ENCODE peak calls at places on chromosomes 1 and 21, in five cellular contexts. H is ovary, G is A549, P is spleen, Z is adrenal gland. F is an unnamed sample.

GRCh38 chr1:67893126-67893495 is 59.8 kb upstream of the GNG12 start:
- DNase-seq in H (no peak), G (no peak), P (no peak), Z (no peak), F (no peak)

GRCh38 chr1:145891143-145891542 is 5.5 kb upstream of the ANKRD35 start:
- DNase-seq in H (no peak), G (no peak), P (no peak), Z (no peak), F (no peak)

GRCh38 chr1:11925938-11926292 is 312 bp downstream of the KIAA2013 start:
- DNase-seq in H (peak), G (no peak), P (peak), Z (peak), F (no peak)

GRCh38 chr21:32520885-32521735 is 64.2 kb downstream of the TCP10L start:
- DNase-seq in H (peak), G (no peak), P (peak), Z (peak), F (peak)

GRCh38 chr1:156489166-156489934 is 11.2 kb downstream of the MEF2D start:
- DNase-seq in H (peak), G (no peak), P (no peak), Z (no peak), F (no peak)

GRCh38 chr21:21301013-21301412 is 302.8 kb downstream of the NCAM2 start:
- DNase-seq in H (no peak), G (no peak), P (no peak), Z (no peak), F (no peak)

GRCh38 chr1:178931843-178932551 is 61.1 kb upstream of the ANGPTL1 start:
- DNase-seq in H (peak), G (no peak), P (peak), Z (no peak), F (no peak)

GRCh38 chr1:2529776-2530500 is at the start of gene HES5:
- DNase-seq in H (no peak), G (no peak), P (no peak), Z (no peak), F (no peak)

GRCh38 chr1:231626951-231627614 is 493 bp downstream of the DISC1 start:
- DNase-seq in H (no peak), G (peak), P (peak), Z (peak), F (no peak)

GRCh38 chr1:33152685-33153432 is 29.0 kb downstream of the TRIM62 start:
- DNase-seq in H (peak), G (no peak), P (no peak), Z (no peak), F (no peak)

GRCh38 chr21:39422468-39423241 is 22.9 kb downstream of the LCA5L start:
- DNase-seq in H (no peak), G (no peak), P (no peak), Z (no peak), F (no peak)

GRCh38 chr21:28228624-28228995 is 764.1 kb downstream of the LTN1 start:
- DNase-seq in H (no peak), G (no peak), P (no peak), Z (no peak), F (no peak)

GRCh38 chr21:44711327-44712202 is at the start of gene TSPEAR:
- DNase-seq in H (peak), G (no peak), P (peak), Z (peak), F (no peak)

GRCh38 chr1:198788561-198789064 is 149.8 kb downstream of the PTPRC start:
- DNase-seq in H (no peak), G (no peak), P (no peak), Z (no peak), F (no peak)

GRCh38 chr1:212699104-212699838 is 369 bp downstream of the BATF3 start:
- DNase-seq in H (peak), G (peak), P (peak), Z (peak), F (peak)

GRCh38 chr1:151062738-151063371 is 2.7 kb downstream of the MLLT11 start:
- DNase-seq in H (no peak), G (peak), P (no peak), Z (no peak), F (peak)

GRCh38 chr21:35231115-35231514 is 182.0 kb upstream of the RUNX1 start:
- DNase-seq in H (no peak), G (no peak), P (no peak), Z (no peak), F (no peak)

GRCh38 chr1:3471356-3472087 is 17.1 kb downstream of the ARHGEF16 start:
- DNase-seq in H (no peak), G (peak), P (peak), Z (no peak), F (no peak)

GRCh38 chr1:53560572-53561487 is 101.6 kb downstream of the DMRTB1 start:
- DNase-seq in H (no peak), G (no peak), P (peak), Z (no peak), F (no peak)

GRCh38 chr1:14921057-14921456 is 232.5 kb upstream of the TMEM51 start:
- DNase-seq in H (no peak), G (no peak), P (no peak), Z (no peak), F (no peak)

GRCh38 chr1:215526147-215526845 is 40.8 kb upstream of the KCTD3 start:
- DNase-seq in H (no peak), G (no peak), P (no peak), Z (no peak), F (no peak)

GRCh38 chr1:193285626-193286025 is 99.2 kb upstream of the B3GALT2 start:
- DNase-seq in H (no peak), G (no peak), P (no peak), Z (no peak), F (no peak)

GRCh38 chr1:111193712-111194480 is 6.5 kb downstream of the DENND2D start:
- DNase-seq in H (no peak), G (no peak), P (no peak), Z (no peak), F (no peak)

GRCh38 chr21:36929622-36930021 is 36.8 kb downstream of the HLCS start:
- DNase-seq in H (no peak), G (no peak), P (no peak), Z (no peak), F (no peak)

GRCh38 chr1:12302798-12303447 is 73.1 kb downstream of the VPS13D start:
- DNase-seq in H (no peak), G (no peak), P (no peak), Z (no peak), F (no peak)

GRCh38 chr1:64744492-64745180 is at the start of gene RAVER2:
- DNase-seq in H (peak), G (peak), P (peak), Z (peak), F (peak)
- TF ChIP-seq POLR2A in H (no peak), G (no peak), P (no peak), Z (peak), F (no peak)

GRCh38 chr1:107640207-107640606 is 324.8 kb downstream of the VAV3 start:
- DNase-seq in H (no peak), G (no peak), P (no peak), Z (no peak), F (no peak)
- TF ChIP-seq POLR2A in H (no peak), G (no peak), P (no peak), Z (no peak), F (no peak)

GRCh38 chr1:44784094-44785026 is 3.6 kb downstream of the BEST4 start:
- DNase-seq in H (peak), G (no peak), P (peak), Z (no peak), F (no peak)
- TF ChIP-seq POLR2A in H (no peak), G (no peak), P (no peak), Z (no peak), F (no peak)

GRCh38 chr1:17559618-17560419 is 20.3 kb downstream of the ARHGEF10L start:
- DNase-seq in H (no peak), G (no peak), P (no peak), Z (no peak), F (no peak)
- TF ChIP-seq POLR2A in H (no peak), G (no peak), P (no peak), Z (no peak), F (no peak)

DNA sequence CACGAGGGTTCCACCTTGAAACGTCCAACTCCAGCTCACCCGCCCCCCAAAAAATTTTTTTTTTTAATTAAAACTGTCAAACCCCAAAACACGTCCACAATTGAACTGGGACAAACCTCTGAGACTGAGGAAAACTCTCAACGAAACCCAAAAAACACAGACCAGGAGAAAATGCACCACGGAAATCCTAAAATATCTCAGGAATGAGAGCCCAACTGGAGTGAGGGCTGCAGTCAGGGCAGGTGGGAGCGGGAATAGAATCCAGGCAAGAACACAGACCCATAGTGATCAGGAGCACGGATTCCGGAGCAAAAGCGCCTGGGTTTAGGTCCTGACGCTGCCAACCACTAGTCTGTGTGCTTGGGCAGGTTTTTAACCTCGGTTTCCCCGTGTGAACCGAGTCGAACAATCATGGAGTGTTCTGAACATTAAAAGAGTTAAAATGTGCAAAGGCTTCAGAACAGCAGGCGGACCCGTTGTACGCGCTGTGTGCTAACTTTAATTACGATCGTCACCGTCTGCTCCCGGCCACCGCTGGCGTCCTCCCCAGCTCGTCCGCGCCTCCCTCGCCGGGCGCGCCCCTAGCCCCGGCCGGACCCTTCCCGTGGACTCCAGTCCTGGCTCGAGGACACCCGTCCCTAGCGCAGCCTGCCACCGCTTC is 624 bp downstream of the ARHGAP29 start:
- DNase-seq in H (peak), G (no peak), P (no peak), Z (no peak), F (no peak)
- TF ChIP-seq POLR2A in H (no peak), G (no peak), P (no peak), Z (no peak), F (no peak)

GRCh38 chr1:221556435-221556834 is 185.5 kb downstream of the DUSP10 start:
- DNase-seq in H (no peak), G (no peak), P (no peak), Z (no peak), F (no peak)
- TF ChIP-seq POLR2A in H (no peak), G (no peak), P (no peak), Z (no peak), F (no peak)

DNA sequence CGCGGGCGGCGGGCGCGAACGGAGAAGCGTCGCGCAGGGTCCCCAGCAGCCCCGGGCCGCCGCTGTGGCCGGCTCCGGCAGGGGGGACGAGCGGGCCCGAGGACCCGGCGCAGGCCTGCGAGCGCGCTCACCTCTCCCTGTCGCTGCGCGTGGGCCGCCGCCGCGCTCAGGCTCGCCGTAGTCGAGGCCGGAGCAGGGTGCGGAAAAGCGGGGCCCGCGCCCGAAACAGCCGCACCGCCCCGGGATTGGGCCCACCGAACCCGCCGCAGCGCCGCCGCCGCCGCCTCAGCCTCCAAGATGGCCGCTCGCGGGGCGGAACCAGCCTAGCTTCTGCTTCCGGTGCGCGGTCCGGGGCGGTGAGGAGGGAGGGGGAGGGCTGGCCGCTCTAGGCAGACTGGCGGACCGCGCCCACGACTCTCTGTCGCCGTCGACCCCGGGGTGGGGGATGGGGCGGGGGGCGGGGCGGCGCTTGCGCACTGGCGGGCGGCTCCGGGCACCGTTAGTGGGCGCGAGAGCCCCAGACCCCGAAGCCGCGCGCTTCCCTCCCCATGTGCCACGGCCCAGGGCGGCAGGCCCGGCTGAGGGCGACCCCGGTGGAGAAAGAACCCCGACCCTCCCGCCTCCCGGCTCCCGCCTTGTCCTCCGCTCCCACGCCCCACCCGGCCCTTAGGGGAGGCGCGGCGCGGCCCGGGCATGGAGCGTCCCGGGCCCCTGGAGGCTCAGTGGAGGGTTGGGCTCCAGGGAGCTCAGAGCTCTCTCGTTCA is at the start of gene UBE2J2:
- DNase-seq in H (peak), G (peak), P (peak), Z (peak), F (peak)
- TF ChIP-seq POLR2A in H (peak), G (peak), P (peak), Z (peak), F (peak)